ENCODE peak calls at places on chromosomes 1 and 21, in four cellular contexts. R is K562, T is GM23338, J is SK-N-SH. Z is an unnamed sample.

GRCh38 chr1:155218854-155219591 is 10.5 kb downstream of the MTX1 start:
- DNase-seq in R (peak), T (peak), J (peak), Z (peak)

GRCh38 chr1:149849246-149849946 is 50.0 kb upstream of the BOLA1 start:
- DNase-seq in R (no peak), T (peak), J (no peak), Z (no peak)

GRCh38 chr1:64961923-64962322 is 4.4 kb downstream of the JAK1 start:
- DNase-seq in R (no peak), T (no peak), J (no peak), Z (no peak)

GRCh38 chr1:192521734-192522133 is 53.8 kb upstream of the RGS1 start:
- DNase-seq in R (no peak), T (no peak), J (no peak), Z (peak)

GRCh38 chr1:230268371-230269170 is 157.6 kb downstream of the PGBD5 start:
- DNase-seq in R (peak), T (peak), J (peak), Z (peak)

GRCh38 chr1:153773004-153773921 is 1.9 kb upstream of the SLC27A3 start:
- DNase-seq in R (no peak), T (no peak), J (no peak), Z (peak)

GRCh38 chr1:77514871-77515776 is 167.3 kb downstream of the ZZZ3 start:
- DNase-seq in R (no peak), T (peak), J (no peak), Z (peak)

GRCh38 chr21:26736449-26736848 is 108.8 kb downstream of the ADAMTS1 start:
- DNase-seq in R (no peak), T (no peak), J (no peak), Z (no peak)

GRCh38 chr1:36175137-36176095 is 19.5 kb downstream of the MAP7D1 start:
- DNase-seq in R (no peak), T (peak), J (no peak), Z (no peak)

GRCh38 chr1:171860696-171861095 is 19.4 kb downstream of the DNM3 start:
- DNase-seq in R (no peak), T (no peak), J (no peak), Z (no peak)

GRCh38 chr21:20308586-20308985 is 689.6 kb upstream of the NCAM2 start:
- DNase-seq in R (no peak), T (no peak), J (no peak), Z (no peak)

GRCh38 chr1:35569956-35570355 is 3.2 kb upstream of the TFAP2E start:
- DNase-seq in R (no peak), T (no peak), J (no peak), Z (no peak)

DNA sequence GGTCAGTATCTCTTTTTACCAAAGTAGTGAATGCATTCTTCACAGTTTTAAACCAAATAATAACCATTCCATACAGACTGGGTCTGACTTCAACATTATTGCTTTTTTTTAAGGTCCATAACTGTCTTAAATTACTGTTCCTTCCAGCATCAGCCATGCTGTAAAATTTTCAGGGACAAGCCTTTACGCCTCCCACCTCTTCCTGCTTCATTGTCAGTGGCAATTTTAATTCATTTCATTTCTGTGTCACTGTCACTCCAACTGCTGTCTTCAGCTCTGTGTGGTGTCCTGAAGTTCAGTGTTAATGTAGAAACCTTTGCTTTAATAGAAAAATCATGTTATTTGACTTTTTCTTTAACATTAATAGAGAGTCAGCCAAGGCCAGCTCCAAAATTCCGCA is 365.6 kb upstream of the PTBP2 start:
- DNase-seq in R (no peak), T (no peak), J (no peak), Z (no peak)
- H2AFZ ChIP-seq in R (no peak), T (peak), J (no peak), Z (no peak)

GRCh38 chr1:25998075-25998761 is 355 bp upstream of the PAFAH2 start:
- DNase-seq in R (peak), T (peak), J (peak), Z (peak)
- TF ChIP-seq POLR2AphosphoS5 in R (peak), T (no peak), J (peak), Z (peak)

GRCh38 chr1:41359211-41360073 is 1.8 kb upstream of the FOXO6 start:
- DNase-seq in R (no peak), T (no peak), J (no peak), Z (no peak)

GRCh38 chr1:41356752-41357151 is 4.5 kb upstream of the FOXO6 start:
- DNase-seq in R (no peak), T (no peak), J (no peak), Z (no peak)

GRCh38 chr1:41358152-41358937 is 2.9 kb upstream of the FOXO6 start:
- DNase-seq in R (no peak), T (peak), J (no peak), Z (no peak)

GRCh38 chr1:41355761-41356160 is 5.5 kb upstream of the FOXO6 start:
- DNase-seq in R (no peak), T (no peak), J (no peak), Z (no peak)

DNA sequence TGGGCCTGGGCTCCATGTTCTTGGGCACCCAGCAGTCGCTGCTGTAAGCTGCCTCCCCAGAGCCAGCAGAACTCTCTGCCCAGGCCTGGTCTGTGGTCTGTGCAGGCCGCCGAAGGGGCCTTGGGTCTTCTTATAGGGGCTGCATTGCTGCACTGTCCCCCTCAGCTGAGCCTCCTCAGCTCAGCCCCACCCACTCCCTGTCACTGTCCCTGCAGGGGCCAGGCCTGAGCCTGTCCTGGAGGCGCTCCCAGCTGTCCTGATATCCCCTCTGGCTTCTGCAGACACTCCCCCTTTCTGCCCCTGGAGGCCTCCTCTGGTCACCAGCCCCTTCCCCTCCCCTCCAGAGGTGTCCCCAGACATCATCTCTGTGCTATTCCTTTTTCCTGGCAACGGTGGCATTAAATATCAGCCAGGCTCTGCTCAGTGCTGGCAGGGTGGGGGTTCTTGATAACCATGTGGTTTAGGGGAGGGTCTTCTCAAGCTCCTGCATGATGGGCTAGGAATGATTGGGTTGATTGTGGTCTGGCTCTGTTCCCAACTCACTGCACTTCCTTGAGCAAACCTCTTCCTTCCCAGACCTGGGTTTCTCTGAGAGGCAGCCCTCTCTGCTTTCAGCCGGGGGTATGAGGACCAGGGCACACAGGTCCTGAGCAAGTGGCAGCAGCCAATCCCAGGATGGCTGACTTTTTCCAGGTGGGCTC is 3.6 kb upstream of the FOXO6 start:
- DNase-seq in R (no peak), T (peak), J (peak), Z (no peak)
- H2AFZ ChIP-seq in R (no peak), T (peak), J (no peak), Z (no peak)

GRCh38 chr1:58848818-58849411 is 65.1 kb upstream of the JUN start:
- DNase-seq in R (peak), T (peak), J (peak), Z (peak)
- TF ChIP-seq POLR2AphosphoS5 in R (no peak), T (no peak), J (peak), Z (peak)

DNA sequence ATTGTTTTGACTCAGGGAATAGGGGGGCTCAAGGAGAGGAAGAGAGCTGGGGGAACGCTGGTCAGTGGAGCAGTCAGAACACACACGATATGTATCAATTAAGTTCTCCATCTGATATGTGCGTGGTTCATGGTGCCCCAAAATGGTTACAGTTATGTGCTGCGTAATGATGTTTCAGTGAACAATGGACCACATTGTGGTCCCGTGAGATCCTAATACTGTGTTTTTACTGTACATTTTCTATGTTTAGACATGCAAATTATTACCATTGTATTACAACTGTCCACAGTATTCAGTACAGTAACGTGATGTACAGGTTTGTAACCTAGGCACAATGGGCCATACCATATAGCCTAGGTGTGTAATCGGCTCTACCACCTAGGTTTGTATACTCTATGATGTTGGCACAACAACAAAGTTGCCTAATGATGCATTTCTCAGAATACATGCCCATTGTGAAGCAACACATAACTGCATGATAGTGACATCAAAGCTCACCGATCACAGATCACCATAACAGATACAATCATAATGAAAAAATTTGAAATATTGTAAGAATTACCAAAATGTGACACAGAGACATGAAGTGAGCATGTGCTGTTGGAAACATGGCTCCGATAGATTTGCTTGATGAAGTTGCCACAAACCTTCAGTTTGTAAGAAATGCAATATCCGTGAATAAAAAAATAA is 14.7 kb upstream of the TMEM54 start:
- DNase-seq in R (no peak), T (no peak), J (no peak), Z (no peak)
- H2AFZ ChIP-seq in R (no peak), T (no peak), J (no peak), Z (no peak)

GRCh38 chr1:42587753-42588152 is 70.5 kb upstream of the PPIH start:
- DNase-seq in R (no peak), T (no peak), J (no peak), Z (no peak)
- TF ChIP-seq POLR2AphosphoS5 in R (no peak), T (no peak), J (no peak), Z (no peak)

DNA sequence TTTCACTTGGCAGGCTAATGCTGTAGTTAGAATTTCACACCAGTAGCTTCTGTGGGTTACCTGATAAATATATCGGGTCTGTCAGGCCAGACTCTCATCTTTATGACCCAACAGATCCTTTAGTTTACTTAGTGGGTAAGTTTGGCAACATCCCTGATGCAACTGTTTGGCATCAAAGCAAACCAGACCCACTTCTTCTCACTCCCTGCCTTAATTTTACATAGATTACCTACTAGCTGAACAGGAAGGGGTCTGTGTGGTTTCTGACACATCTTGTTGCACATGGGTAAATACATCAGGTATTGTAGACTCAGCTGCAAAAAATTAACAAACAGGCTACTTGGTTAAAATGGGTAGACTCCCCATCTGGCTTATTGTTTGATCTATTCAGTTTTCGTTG is 3.2 kb upstream of the GUK1 start:
- DNase-seq in R (no peak), T (no peak), J (no peak), Z (no peak)
- H2AFZ ChIP-seq in R (peak), T (no peak), J (no peak), Z (no peak)

GRCh38 chr1:27527223-27527856 is 37.4 kb upstream of the WASF2 start:
- DNase-seq in R (peak), T (peak), J (peak), Z (no peak)

GRCh38 chr1:27527857-27528700 is 38.1 kb upstream of the WASF2 start:
- DNase-seq in R (peak), T (peak), J (peak), Z (peak)

GRCh38 chr1:27526569-27527222 is 36.7 kb upstream of the WASF2 start:
- DNase-seq in R (peak), T (no peak), J (no peak), Z (no peak)

GRCh38 chr1:27523666-27524020 is 33.7 kb upstream of the WASF2 start:
- DNase-seq in R (no peak), T (no peak), J (no peak), Z (no peak)

GRCh38 chr1:27525296-27526271 is 35.6 kb upstream of the WASF2 start:
- DNase-seq in R (peak), T (peak), J (no peak), Z (no peak)
- TF ChIP-seq POLR2AphosphoS5 in R (peak), T (peak), J (no peak), Z (no peak)

GRCh38 chr1:225762002-225762441 is 15.6 kb upstream of the SRP9 start:
- DNase-seq in R (no peak), T (no peak), J (no peak), Z (no peak)

GRCh38 chr1:225754940-225755635 is 22.5 kb upstream of the SRP9 start:
- DNase-seq in R (peak), T (no peak), J (no peak), Z (peak)

GRCh38 chr1:225755668-225756294 is 21.8 kb upstream of the SRP9 start:
- DNase-seq in R (no peak), T (no peak), J (no peak), Z (no peak)

GRCh38 chr1:225760531-225760930 is 17.1 kb upstream of the SRP9 start:
- DNase-seq in R (no peak), T (no peak), J (no peak), Z (no peak)

GRCh38 chr1:225757927-225758460 is 19.6 kb upstream of the SRP9 start:
- DNase-seq in R (no peak), T (no peak), J (no peak), Z (no peak)
- H2AFZ ChIP-seq in R (no peak), T (no peak), J (no peak), Z (no peak)

DNA sequence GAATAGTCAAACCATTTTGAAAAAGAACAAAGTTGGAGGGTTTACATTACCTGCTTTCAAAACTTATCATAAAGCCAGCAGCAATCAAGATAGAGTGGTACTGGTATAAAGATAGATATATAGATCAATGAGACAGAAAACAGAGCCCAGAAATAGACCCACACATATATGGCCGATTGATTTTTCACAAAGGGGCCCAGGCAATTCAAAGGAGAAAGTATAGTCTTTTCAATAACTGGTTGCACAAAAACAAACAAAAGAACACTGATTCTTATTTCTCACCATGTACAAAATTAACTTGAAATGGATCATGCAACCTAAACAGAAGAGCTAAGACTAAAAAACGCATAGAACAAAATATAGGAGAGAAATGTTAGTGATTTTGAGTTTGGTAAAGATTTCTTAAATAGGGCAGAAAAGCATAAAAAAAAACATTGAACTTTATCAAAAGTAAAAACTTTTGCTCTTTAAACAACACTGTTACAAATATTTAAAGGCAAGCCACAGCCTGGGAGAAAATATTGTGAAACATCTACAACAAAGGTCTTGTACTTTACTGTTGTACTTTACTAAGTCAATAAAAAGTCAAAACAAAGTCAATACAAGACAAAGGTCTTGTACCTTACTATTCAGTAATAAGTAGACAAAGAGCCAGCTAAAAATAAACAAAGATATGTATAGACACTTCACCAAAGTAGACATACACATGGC is 50.2 kb downstream of the ST3GAL3 start:
- DNase-seq in R (no peak), T (no peak), J (no peak), Z (no peak)
- TF ChIP-seq POLR2AphosphoS5 in R (no peak), T (no peak), J (no peak), Z (no peak)